ENCODE peak calls at places on chromosomes 13 and 19, in six cellular contexts. One of them, this sample, is unnamed. For H3K4me1 and H3K9me3, the result is how much of the 10 kb centered on the place peaks cover.

GRCh38 chr13:111043575-111043982 is 71.5 kb upstream of the ARHGEF7 start:
- DNase-seq in uterus: peak
- DNase-seq in tibial nerve: no peak
- DNase-seq in endothelial cell of umbilical vein: no peak
- DNase-seq in HepG2: no peak
- DNase-seq in astrocyte: peak
- DNase-seq in this sample: peak

GRCh38 chr19:5974721-5975387 is 3.1 kb downstream of the RANBP3 start:
- DNase-seq in uterus: no peak
- DNase-seq in tibial nerve: no peak
- DNase-seq in endothelial cell of umbilical vein: no peak
- DNase-seq in HepG2: peak
- DNase-seq in astrocyte: no peak
- DNase-seq in this sample: no peak

GRCh38 chr13:31638577-31638976 is 100.7 kb upstream of the RXFP2 start:
- DNase-seq in uterus: no peak
- DNase-seq in tibial nerve: no peak
- DNase-seq in endothelial cell of umbilical vein: peak
- DNase-seq in HepG2: no peak
- DNase-seq in astrocyte: peak
- DNase-seq in this sample: no peak

GRCh38 chr19:18059297-18059696 is 27.4 kb downstream of the IL12RB1 start:
- DNase-seq in uterus: no peak
- DNase-seq in tibial nerve: no peak
- DNase-seq in endothelial cell of umbilical vein: no peak
- DNase-seq in HepG2: no peak
- DNase-seq in astrocyte: no peak
- DNase-seq in this sample: no peak

GRCh38 chr13:51342706-51343105 is 3.2 kb downstream of the SERPINE3 start:
- DNase-seq in uterus: no peak
- DNase-seq in tibial nerve: no peak
- DNase-seq in endothelial cell of umbilical vein: no peak
- DNase-seq in HepG2: no peak
- DNase-seq in astrocyte: peak
- DNase-seq in this sample: no peak

GRCh38 chr19:6711605-6712004 is 8.8 kb downstream of the C3 start:
- DNase-seq in uterus: no peak
- DNase-seq in tibial nerve: no peak
- DNase-seq in endothelial cell of umbilical vein: no peak
- DNase-seq in HepG2: no peak
- DNase-seq in astrocyte: no peak
- DNase-seq in this sample: no peak

GRCh38 chr19:33234736-33235135 is 9.1 kb upstream of the SLC7A10 start:
- DNase-seq in uterus: no peak
- DNase-seq in tibial nerve: no peak
- DNase-seq in endothelial cell of umbilical vein: no peak
- DNase-seq in HepG2: no peak
- DNase-seq in astrocyte: no peak
- DNase-seq in this sample: no peak

GRCh38 chr13:76856141-76856571 is 30.0 kb downstream of the KCTD12 start:
- DNase-seq in uterus: no peak
- DNase-seq in tibial nerve: no peak
- DNase-seq in endothelial cell of umbilical vein: no peak
- DNase-seq in HepG2: no peak
- DNase-seq in astrocyte: peak
- DNase-seq in this sample: no peak

GRCh38 chr13:75149781-75150180 is 332.2 kb downstream of the TBC1D4 start:
- DNase-seq in uterus: no peak
- DNase-seq in tibial nerve: no peak
- DNase-seq in endothelial cell of umbilical vein: no peak
- DNase-seq in HepG2: no peak
- DNase-seq in astrocyte: no peak
- DNase-seq in this sample: no peak

GRCh38 chr13:67229438-67230242 is 496 bp downstream of the PCDH9 start:
- DNase-seq in uterus: no peak
- DNase-seq in tibial nerve: peak
- DNase-seq in endothelial cell of umbilical vein: no peak
- DNase-seq in HepG2: no peak
- DNase-seq in astrocyte: peak
- DNase-seq in this sample: no peak

GRCh38 chr13:112066624-112067004 is 335 bp upstream of the SOX1 start:
- DNase-seq in uterus: no peak
- DNase-seq in tibial nerve: no peak
- DNase-seq in endothelial cell of umbilical vein: no peak
- DNase-seq in HepG2: no peak
- DNase-seq in astrocyte: peak
- DNase-seq in this sample: peak

GRCh38 chr13:65497265-65497664 is 1732.9 kb downstream of the PCDH9 start:
- DNase-seq in uterus: no peak
- DNase-seq in tibial nerve: no peak
- DNase-seq in endothelial cell of umbilical vein: no peak
- DNase-seq in HepG2: no peak
- DNase-seq in astrocyte: peak
- DNase-seq in this sample: no peak

GRCh38 chr19:7792286-7792685 is 29.2 kb downstream of the CLEC4M start:
- DNase-seq in uterus: no peak
- DNase-seq in tibial nerve: no peak
- DNase-seq in endothelial cell of umbilical vein: peak
- DNase-seq in HepG2: no peak
- DNase-seq in astrocyte: no peak
- DNase-seq in this sample: no peak

GRCh38 chr19:55644191-55644833 is 863 bp downstream of the ZNF581 start:
- DNase-seq in uterus: no peak
- DNase-seq in tibial nerve: no peak
- DNase-seq in endothelial cell of umbilical vein: no peak
- DNase-seq in HepG2: no peak
- DNase-seq in astrocyte: no peak
- DNase-seq in this sample: peak

GRCh38 chr19:33217881-33218280 is 7.8 kb downstream of the SLC7A10 start:
- DNase-seq in uterus: no peak
- DNase-seq in tibial nerve: no peak
- DNase-seq in endothelial cell of umbilical vein: no peak
- DNase-seq in HepG2: no peak
- DNase-seq in astrocyte: no peak
- DNase-seq in this sample: no peak

GRCh38 chr19:20078696-20079095 is 896 bp downstream of the ZNF90 start:
- DNase-seq in uterus: peak
- DNase-seq in tibial nerve: peak
- DNase-seq in endothelial cell of umbilical vein: no peak
- DNase-seq in HepG2: no peak
- DNase-seq in astrocyte: peak
- DNase-seq in this sample: peak

GRCh38 chr19:48341006-48341405 is 15.7 kb downstream of the EMP3 start:
- DNase-seq in uterus: no peak
- DNase-seq in tibial nerve: no peak
- DNase-seq in endothelial cell of umbilical vein: no peak
- DNase-seq in HepG2: no peak
- DNase-seq in astrocyte: peak
- DNase-seq in this sample: no peak

GRCh38 chr19:2668188-2668763 is 34.2 kb downstream of the GNG7 start:
- DNase-seq in uterus: no peak
- DNase-seq in tibial nerve: no peak
- DNase-seq in endothelial cell of umbilical vein: no peak
- DNase-seq in HepG2: no peak
- DNase-seq in astrocyte: no peak
- DNase-seq in this sample: no peak

GRCh38 chr19:43524922-43525835 is 1.8 kb downstream of the ETHE1 start:
- DNase-seq in uterus: peak
- DNase-seq in tibial nerve: peak
- DNase-seq in endothelial cell of umbilical vein: peak
- DNase-seq in HepG2: peak
- DNase-seq in astrocyte: peak
- DNase-seq in this sample: peak

GRCh38 chr13:112748947-112749346 is 59.1 kb downstream of the ATP11A start:
- DNase-seq in uterus: peak
- DNase-seq in tibial nerve: peak
- DNase-seq in endothelial cell of umbilical vein: no peak
- DNase-seq in HepG2: no peak
- DNase-seq in astrocyte: no peak
- DNase-seq in this sample: peak

GRCh38 chr13:25691654-25692053 is 319.9 kb downstream of the ATP8A2 start:
- DNase-seq in uterus: no peak
- DNase-seq in tibial nerve: no peak
- DNase-seq in endothelial cell of umbilical vein: no peak
- DNase-seq in HepG2: no peak
- DNase-seq in astrocyte: no peak
- DNase-seq in this sample: no peak

GRCh38 chr19:16779539-16780163 is 49.5 kb upstream of the SIN3B start:
- DNase-seq in uterus: no peak
- DNase-seq in tibial nerve: no peak
- DNase-seq in endothelial cell of umbilical vein: no peak
- DNase-seq in HepG2: no peak
- DNase-seq in astrocyte: no peak
- DNase-seq in this sample: no peak

GRCh38 chr13:43368003-43368402 is 344.6 kb downstream of the DNAJC15 start:
- DNase-seq in uterus: no peak
- DNase-seq in tibial nerve: no peak
- DNase-seq in endothelial cell of umbilical vein: peak
- DNase-seq in HepG2: no peak
- DNase-seq in astrocyte: no peak
- DNase-seq in this sample: no peak

GRCh38 chr13:74270018-74270417 is 135.8 kb upstream of the KLF12 start:
- DNase-seq in uterus: no peak
- DNase-seq in tibial nerve: no peak
- DNase-seq in endothelial cell of umbilical vein: no peak
- DNase-seq in HepG2: no peak
- DNase-seq in astrocyte: no peak
- DNase-seq in this sample: no peak

GRCh38 chr19:47518139-47518538 is 3.3 kb upstream of the NAPA start:
- DNase-seq in uterus: no peak
- DNase-seq in tibial nerve: no peak
- DNase-seq in endothelial cell of umbilical vein: no peak
- DNase-seq in HepG2: no peak
- DNase-seq in astrocyte: peak
- DNase-seq in this sample: no peak

GRCh38 chr19:3671680-3672574 is 28.3 kb downstream of the PIP5K1C start:
- DNase-seq in uterus: peak
- DNase-seq in tibial nerve: no peak
- DNase-seq in endothelial cell of umbilical vein: peak
- DNase-seq in HepG2: no peak
- DNase-seq in astrocyte: peak
- DNase-seq in this sample: peak

DNA sequence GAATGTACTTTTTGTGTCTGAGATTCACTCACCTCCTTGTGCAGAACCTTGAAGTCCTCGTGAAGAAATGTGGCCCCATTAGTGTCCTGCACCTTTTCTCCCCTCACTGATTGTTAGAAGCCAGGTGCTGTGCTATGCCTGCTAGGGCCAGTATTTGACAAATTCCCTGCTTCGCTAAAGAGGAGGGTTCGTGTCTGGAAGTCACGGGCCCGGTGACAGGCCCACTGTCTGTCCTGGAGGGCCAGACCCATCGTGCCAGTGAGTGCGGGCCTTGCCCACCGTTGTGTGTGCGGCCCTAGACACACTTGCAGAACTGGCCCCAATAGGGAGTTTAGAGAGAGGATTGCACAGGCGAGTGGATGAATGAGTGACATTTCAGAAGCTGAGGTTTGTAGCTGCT is 36.8 kb upstream of the GAS6 start:
- DNase-seq in uterus: no peak
- DNase-seq in tibial nerve: no peak
- DNase-seq in endothelial cell of umbilical vein: no peak
- DNase-seq in HepG2: no peak
- DNase-seq in astrocyte: no peak
- DNase-seq in this sample: no peak
- H3K4me1 ChIP-seq in uterus: under half
- H3K4me1 ChIP-seq in tibial nerve: under half
- H3K4me1 ChIP-seq in endothelial cell of umbilical vein: under half
- H3K4me1 ChIP-seq in HepG2: under half
- H3K4me1 ChIP-seq in astrocyte: under half
- H3K4me1 ChIP-seq in this sample: under half

DNA sequence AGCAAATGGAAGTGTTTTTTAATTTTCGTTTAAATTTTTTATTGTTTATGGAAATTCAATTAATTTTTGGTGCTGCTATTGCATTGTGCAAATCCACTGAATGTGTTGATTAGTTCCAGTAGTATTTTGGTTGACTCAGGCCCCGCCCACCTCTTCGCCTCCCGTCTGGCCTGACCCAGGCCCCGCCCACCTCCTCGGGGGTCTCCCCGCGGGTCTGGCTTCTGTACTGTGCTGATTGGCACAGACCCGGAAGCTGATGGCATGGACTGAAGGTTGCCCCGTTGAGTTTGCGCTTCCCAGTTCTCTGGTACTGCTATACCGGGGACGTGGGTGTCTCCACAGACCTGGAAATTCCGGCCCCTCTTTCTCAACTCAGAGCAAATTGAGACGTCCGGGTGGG is 14.6 kb downstream of the ZNF701 start:
- DNase-seq in uterus: no peak
- DNase-seq in tibial nerve: no peak
- DNase-seq in endothelial cell of umbilical vein: no peak
- DNase-seq in HepG2: no peak
- DNase-seq in astrocyte: no peak
- DNase-seq in this sample: peak
- H3K9me3 ChIP-seq in uterus: under half
- H3K9me3 ChIP-seq in tibial nerve: under half
- H3K9me3 ChIP-seq in endothelial cell of umbilical vein: under half
- H3K9me3 ChIP-seq in HepG2: under half
- H3K9me3 ChIP-seq in astrocyte: under half
- H3K9me3 ChIP-seq in this sample: under half

GRCh38 chr13:71613347-71613746 is 253.7 kb downstream of the DACH1 start:
- DNase-seq in uterus: no peak
- DNase-seq in tibial nerve: no peak
- DNase-seq in endothelial cell of umbilical vein: peak
- DNase-seq in HepG2: no peak
- DNase-seq in astrocyte: no peak
- DNase-seq in this sample: no peak

GRCh38 chr13:71621152-71622124 is 245.6 kb downstream of the DACH1 start:
- DNase-seq in uterus: no peak
- DNase-seq in tibial nerve: no peak
- DNase-seq in endothelial cell of umbilical vein: peak
- DNase-seq in HepG2: no peak
- DNase-seq in astrocyte: no peak
- DNase-seq in this sample: no peak

GRCh38 chr13:71619096-71619495 is 247.9 kb downstream of the DACH1 start:
- DNase-seq in uterus: no peak
- DNase-seq in tibial nerve: no peak
- DNase-seq in endothelial cell of umbilical vein: no peak
- DNase-seq in HepG2: no peak
- DNase-seq in astrocyte: no peak
- DNase-seq in this sample: no peak

DNA sequence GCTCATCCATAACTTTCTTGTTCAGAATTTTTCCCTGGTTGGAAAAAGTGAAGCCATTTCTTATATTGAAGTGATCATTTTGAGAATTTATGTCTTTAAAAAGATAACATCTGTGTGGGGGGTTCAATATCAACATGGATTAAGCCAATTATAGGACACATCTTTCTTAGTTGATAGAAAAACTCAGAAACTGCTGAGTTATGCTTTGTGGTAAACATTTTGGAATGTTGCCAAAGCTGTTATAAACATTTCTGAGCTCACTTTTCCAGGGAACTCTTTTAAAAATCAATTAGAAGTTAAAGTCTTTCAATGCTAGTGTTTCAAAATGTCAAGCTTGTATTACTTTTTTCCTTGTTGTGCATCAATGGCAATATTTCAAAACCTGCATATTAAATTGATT is 248.8 kb downstream of the DACH1 start:
- DNase-seq in uterus: no peak
- DNase-seq in tibial nerve: no peak
- DNase-seq in endothelial cell of umbilical vein: peak
- DNase-seq in HepG2: no peak
- DNase-seq in astrocyte: peak
- DNase-seq in this sample: no peak
- H3K4me1 ChIP-seq in uterus: under half
- H3K4me1 ChIP-seq in tibial nerve: under half
- H3K4me1 ChIP-seq in endothelial cell of umbilical vein: under half
- H3K4me1 ChIP-seq in HepG2: under half
- H3K4me1 ChIP-seq in astrocyte: under half
- H3K4me1 ChIP-seq in this sample: under half

GRCh38 chr13:99517577-99517976 is 16.3 kb downstream of the TM9SF2 start:
- DNase-seq in uterus: no peak
- DNase-seq in tibial nerve: no peak
- DNase-seq in endothelial cell of umbilical vein: no peak
- DNase-seq in HepG2: no peak
- DNase-seq in astrocyte: no peak
- DNase-seq in this sample: no peak
- H3K9me3 ChIP-seq in uterus: under half
- H3K9me3 ChIP-seq in tibial nerve: under half
- H3K9me3 ChIP-seq in endothelial cell of umbilical vein: under half
- H3K9me3 ChIP-seq in HepG2: under half
- H3K9me3 ChIP-seq in astrocyte: under half
- H3K9me3 ChIP-seq in this sample: under half

This sample was measured in right cardiac atrium.